ENCODE peak calls at places on chromosomes 6 and 20, in six cellular contexts. U is GM18507, W is uterus, H is COR-L47, O is posterior cingulate gyrus, P is astrocyte of the spinal cord. N is an unnamed sample.
A peak's percentile ranks its signal among the peaks of the same experiment; 100 is the strongest.

GRCh38 chr20:17752452-17752851 is 52.7 kb downstream of the BANF2 start:
- DNase-seq in U (no peak), H (no peak), O (no peak), P (no peak), W (no peak), N (no peak)

GRCh38 chr6:69416739-69417138 is 380.1 kb downstream of the LMBRD1 start:
- DNase-seq in H (peak; percentile 36), W (no peak), O (no peak), P (peak; percentile 55), U (no peak), N (no peak)

GRCh38 chr6:156919819-156920379 is 142.7 kb downstream of the ARID1B start:
- DNase-seq in H (no peak), O (no peak), P (no peak), U (no peak), W (no peak), N (no peak)

GRCh38 chr20:53322651-53323050 is 271.0 kb downstream of the ZNF217 start:
- DNase-seq in O (no peak), H (no peak), U (no peak), W (no peak), P (no peak), N (no peak)

GRCh38 chr6:111759836-111760785 is 113.1 kb downstream of the FYN start:
- DNase-seq in U (no peak), P (peak; percentile 84), W (no peak), H (no peak), O (peak; percentile 46), N (no peak)

GRCh38 chr6:37809144-37809543 is 10.4 kb upstream of the ZFAND3 start:
- DNase-seq in W (no peak), H (no peak), O (no peak), U (no peak), P (peak; percentile 81), N (no peak)

GRCh38 chr6:100620085-100620484 is 155.4 kb upstream of the SIM1 start:
- DNase-seq in W (no peak), P (peak; percentile 85), O (no peak), U (no peak), H (no peak), N (no peak)

GRCh38 chr6:129795261-129795660 is 65.9 kb downstream of the TMEM244 start:
- DNase-seq in H (no peak), U (no peak), O (no peak), P (peak; percentile 5), W (no peak), N (no peak)

GRCh38 chr6:72553531-72554202 is 68.2 kb upstream of the KCNQ5 start:
- DNase-seq in P (peak; percentile 85), H (no peak), W (no peak), O (no peak), U (no peak), N (no peak)

GRCh38 chr6:31640612-31641011 is 11.8 kb downstream of the BAG6 start:
- DNase-seq in U (no peak), H (no peak), W (no peak), O (no peak), P (no peak), N (no peak)

GRCh38 chr6:6614965-6615304 is 26.4 kb downstream of the LY86 start:
- DNase-seq in U (no peak), O (no peak), H (no peak), W (no peak), P (no peak), N (no peak)

GRCh38 chr20:39395478-39396291 is 433.5 kb downstream of the DHX35 start:
- DNase-seq in P (no peak), O (no peak), H (no peak), U (no peak), W (no peak), N (no peak)

GRCh38 chr6:31734703-31735500 is 1.4 kb downstream of the CLIC1 start:
- DNase-seq in W (peak; percentile 52), O (no peak), P (peak; percentile 48), U (no peak), H (no peak), N (no peak)

GRCh38 chr6:32689531-32690505 is 23.4 kb upstream of the HLA-DQB1 start:
- DNase-seq in O (no peak), W (no peak), U (no peak), H (no peak), P (no peak), N (no peak)

GRCh38 chr6:12748815-12749521 is 32.4 kb downstream of the PHACTR1 start:
- DNase-seq in O (peak; percentile 35), U (no peak), P (no peak), H (peak; percentile 66), W (no peak), N (no peak)

GRCh38 chr6:101686653-101687052 is 293.1 kb downstream of the GRIK2 start:
- DNase-seq in U (no peak), H (no peak), W (no peak), O (no peak), P (no peak), N (no peak)

GRCh38 chr20:49420811-49421295 is 61.6 kb downstream of the KCNB1 start:
- DNase-seq in U (no peak), O (no peak), H (no peak), P (no peak), W (peak; percentile 55), N (no peak)

GRCh38 chr20:46767127-46767761 is 57.8 kb downstream of the SLC2A10 start:
- DNase-seq in H (peak; percentile 39), O (no peak), W (no peak), U (peak; percentile 14), P (no peak), N (peak; percentile 46)

GRCh38 chr20:38303908-38304379 is at the start of gene BPI:
- DNase-seq in W (peak; percentile 27), H (no peak), U (no peak), P (peak; percentile 64), O (no peak), N (no peak)

GRCh38 chr20:25324412-25324811 is 66.2 kb downstream of the ABHD12 start:
- DNase-seq in O (peak; percentile 35), W (no peak), H (no peak), U (no peak), P (no peak), N (no peak)

GRCh38 chr6:30781697-30782424 is 37.5 kb upstream of the IER3 start:
- DNase-seq in P (peak; percentile 99), H (peak; percentile 90), O (peak; percentile 82), W (peak; percentile 99), U (no peak), N (peak; percentile 94)

GRCh38 chr6:491233-491632 is 99.7 kb downstream of the IRF4 start:
- DNase-seq in O (no peak), W (no peak), P (peak; percentile 17), U (no peak), H (no peak), N (no peak)

GRCh38 chr20:5222919-5223634 is 93.7 kb downstream of the PROKR2 start:
- DNase-seq in H (peak; percentile 55), O (peak; percentile 73), U (peak; percentile 30), P (peak; percentile 53), W (no peak), N (peak; percentile 18)

GRCh38 chr20:381581-382290 is 1.2 kb downstream of the TRIB3 start:
- DNase-seq in O (peak; percentile 48), W (peak; percentile 44), U (peak; percentile 79), P (peak; percentile 65), H (peak; percentile 40), N (peak; percentile 61)

GRCh38 chr6:3133515-3133914 is 15.0 kb downstream of the BPHL start:
- DNase-seq in H (no peak), W (no peak), O (no peak), P (no peak), U (no peak), N (no peak)

GRCh38 chr6:167734662-167735497 is 91.8 kb upstream of the AFDN start:
- DNase-seq in P (no peak), U (no peak), H (no peak), O (no peak), W (no peak), N (no peak)

GRCh38 chr6:121436966-121437756 is 1.7 kb downstream of the GJA1 start:
- DNase-seq in O (no peak), U (no peak), H (no peak), W (peak; percentile 53), P (peak; percentile 68), N (no peak)

GRCh38 chr6:125954735-125955410 is 1.7 kb upstream of the HINT3 start:
- DNase-seq in H (no peak), W (no peak), U (no peak), P (no peak), O (no peak), N (no peak)

GRCh38 chr6:170293411-170293844 is 2.5 kb upstream of the DLL1 start:
- DNase-seq in H (no peak), O (no peak), W (no peak), U (no peak), P (no peak), N (no peak)